ENCODE peak calls at places on chromosomes 11 and 22, in seven cellular contexts. One of them, this sample, is unnamed.

GRCh38 chr11:64314805-64315561 is 2.4 kb downstream of the TRMT112 start:
- DNase-seq in Kasumi-1: no peak
- DNase-seq in NCI-H2029: no peak
- DNase-seq in non-pigmented ciliary epithelial cell: no peak
- DNase-seq in A172: no peak
- DNase-seq in stimulated activated CD8-positive, alpha-beta memory T cell treated with anti-CD3 and anti-CD28 coated beads, Interleukin-15, amount 100 ng/mL, for 4 hours: no peak
- DNase-seq in HT1080: no peak
- DNase-seq in this sample: no peak

GRCh38 chr11:14179126-14179820 is 179.7 kb downstream of the RRAS2 start:
- DNase-seq in Kasumi-1: no peak
- DNase-seq in NCI-H2029: no peak
- DNase-seq in non-pigmented ciliary epithelial cell: no peak
- DNase-seq in A172: peak
- DNase-seq in stimulated activated CD8-positive, alpha-beta memory T cell treated with anti-CD3 and anti-CD28 coated beads, Interleukin-15, amount 100 ng/mL, for 4 hours: no peak
- DNase-seq in HT1080: no peak
- DNase-seq in this sample: no peak

GRCh38 chr11:746289-747175 is 732 bp upstream of the TALDO1 start:
- DNase-seq in Kasumi-1: peak
- DNase-seq in NCI-H2029: no peak
- DNase-seq in non-pigmented ciliary epithelial cell: no peak
- DNase-seq in A172: peak
- DNase-seq in stimulated activated CD8-positive, alpha-beta memory T cell treated with anti-CD3 and anti-CD28 coated beads, Interleukin-15, amount 100 ng/mL, for 4 hours: no peak
- DNase-seq in HT1080: peak
- DNase-seq in this sample: no peak

GRCh38 chr22:49551897-49552659 is 275.6 kb downstream of the BRD1 start:
- DNase-seq in Kasumi-1: no peak
- DNase-seq in NCI-H2029: no peak
- DNase-seq in non-pigmented ciliary epithelial cell: no peak
- DNase-seq in A172: no peak
- DNase-seq in stimulated activated CD8-positive, alpha-beta memory T cell treated with anti-CD3 and anti-CD28 coated beads, Interleukin-15, amount 100 ng/mL, for 4 hours: no peak
- DNase-seq in HT1080: no peak
- DNase-seq in this sample: no peak

GRCh38 chr11:111797145-111797581 is 31.0 kb upstream of the PPP2R1B start:
- DNase-seq in Kasumi-1: peak
- DNase-seq in NCI-H2029: peak
- DNase-seq in non-pigmented ciliary epithelial cell: no peak
- DNase-seq in A172: peak
- DNase-seq in stimulated activated CD8-positive, alpha-beta memory T cell treated with anti-CD3 and anti-CD28 coated beads, Interleukin-15, amount 100 ng/mL, for 4 hours: no peak
- DNase-seq in HT1080: peak
- DNase-seq in this sample: no peak

GRCh38 chr11:34419158-34419557 is 19.6 kb upstream of the CAT start:
- DNase-seq in Kasumi-1: no peak
- DNase-seq in NCI-H2029: no peak
- DNase-seq in non-pigmented ciliary epithelial cell: no peak
- DNase-seq in A172: no peak
- DNase-seq in stimulated activated CD8-positive, alpha-beta memory T cell treated with anti-CD3 and anti-CD28 coated beads, Interleukin-15, amount 100 ng/mL, for 4 hours: no peak
- DNase-seq in HT1080: no peak
- DNase-seq in this sample: no peak

GRCh38 chr11:82889133-82890001 is 10.9 kb downstream of the PRCP start:
- DNase-seq in Kasumi-1: peak
- DNase-seq in NCI-H2029: no peak
- DNase-seq in non-pigmented ciliary epithelial cell: no peak
- DNase-seq in A172: peak
- DNase-seq in stimulated activated CD8-positive, alpha-beta memory T cell treated with anti-CD3 and anti-CD28 coated beads, Interleukin-15, amount 100 ng/mL, for 4 hours: no peak
- DNase-seq in HT1080: no peak
- DNase-seq in this sample: no peak

GRCh38 chr11:57800444-57801184 is 39.0 kb downstream of the CTNND1 start:
- DNase-seq in Kasumi-1: peak
- DNase-seq in NCI-H2029: peak
- DNase-seq in non-pigmented ciliary epithelial cell: no peak
- DNase-seq in A172: peak
- DNase-seq in stimulated activated CD8-positive, alpha-beta memory T cell treated with anti-CD3 and anti-CD28 coated beads, Interleukin-15, amount 100 ng/mL, for 4 hours: no peak
- DNase-seq in HT1080: peak
- DNase-seq in this sample: peak

GRCh38 chr11:68122936-68123539 is 1.9 kb upstream of the CHKA start:
- DNase-seq in Kasumi-1: no peak
- DNase-seq in NCI-H2029: no peak
- DNase-seq in non-pigmented ciliary epithelial cell: no peak
- DNase-seq in A172: peak
- DNase-seq in stimulated activated CD8-positive, alpha-beta memory T cell treated with anti-CD3 and anti-CD28 coated beads, Interleukin-15, amount 100 ng/mL, for 4 hours: no peak
- DNase-seq in HT1080: no peak
- DNase-seq in this sample: no peak

GRCh38 chr22:32997295-32997694 is 60.9 kb downstream of the SYN3 start:
- DNase-seq in Kasumi-1: no peak
- DNase-seq in NCI-H2029: no peak
- DNase-seq in non-pigmented ciliary epithelial cell: no peak
- DNase-seq in A172: no peak
- DNase-seq in stimulated activated CD8-positive, alpha-beta memory T cell treated with anti-CD3 and anti-CD28 coated beads, Interleukin-15, amount 100 ng/mL, for 4 hours: no peak
- DNase-seq in HT1080: no peak
- DNase-seq in this sample: no peak

GRCh38 chr11:71282581-71283351 is 30.4 kb upstream of the SHANK2 start:
- DNase-seq in Kasumi-1: no peak
- DNase-seq in NCI-H2029: no peak
- DNase-seq in non-pigmented ciliary epithelial cell: no peak
- DNase-seq in A172: no peak
- DNase-seq in stimulated activated CD8-positive, alpha-beta memory T cell treated with anti-CD3 and anti-CD28 coated beads, Interleukin-15, amount 100 ng/mL, for 4 hours: no peak
- DNase-seq in HT1080: peak
- DNase-seq in this sample: no peak

GRCh38 chr11:115564851-115565250 is 60.6 kb upstream of the CADM1 start:
- DNase-seq in Kasumi-1: no peak
- DNase-seq in NCI-H2029: no peak
- DNase-seq in non-pigmented ciliary epithelial cell: no peak
- DNase-seq in A172: no peak
- DNase-seq in stimulated activated CD8-positive, alpha-beta memory T cell treated with anti-CD3 and anti-CD28 coated beads, Interleukin-15, amount 100 ng/mL, for 4 hours: no peak
- DNase-seq in HT1080: no peak
- DNase-seq in this sample: no peak

GRCh38 chr22:25514436-25514835 is 50.0 kb upstream of the GRK3 start:
- DNase-seq in Kasumi-1: no peak
- DNase-seq in NCI-H2029: no peak
- DNase-seq in non-pigmented ciliary epithelial cell: no peak
- DNase-seq in A172: peak
- DNase-seq in stimulated activated CD8-positive, alpha-beta memory T cell treated with anti-CD3 and anti-CD28 coated beads, Interleukin-15, amount 100 ng/mL, for 4 hours: no peak
- DNase-seq in HT1080: no peak
- DNase-seq in this sample: peak

GRCh38 chr11:16166571-16166970 is 189.8 kb downstream of the SOX6 start:
- DNase-seq in Kasumi-1: no peak
- DNase-seq in NCI-H2029: no peak
- DNase-seq in non-pigmented ciliary epithelial cell: no peak
- DNase-seq in A172: no peak
- DNase-seq in stimulated activated CD8-positive, alpha-beta memory T cell treated with anti-CD3 and anti-CD28 coated beads, Interleukin-15, amount 100 ng/mL, for 4 hours: no peak
- DNase-seq in HT1080: no peak
- DNase-seq in this sample: no peak

GRCh38 chr11:65870706-65871681 is 1.6 kb downstream of the EFEMP2 start:
- DNase-seq in Kasumi-1: peak
- DNase-seq in NCI-H2029: no peak
- DNase-seq in non-pigmented ciliary epithelial cell: no peak
- DNase-seq in A172: no peak
- DNase-seq in stimulated activated CD8-positive, alpha-beta memory T cell treated with anti-CD3 and anti-CD28 coated beads, Interleukin-15, amount 100 ng/mL, for 4 hours: no peak
- DNase-seq in HT1080: no peak
- DNase-seq in this sample: no peak

GRCh38 chr22:49960967-49961600 is 512 bp downstream of the PIM3 start:
- DNase-seq in Kasumi-1: no peak
- DNase-seq in NCI-H2029: no peak
- DNase-seq in non-pigmented ciliary epithelial cell: no peak
- DNase-seq in A172: no peak
- DNase-seq in stimulated activated CD8-positive, alpha-beta memory T cell treated with anti-CD3 and anti-CD28 coated beads, Interleukin-15, amount 100 ng/mL, for 4 hours: no peak
- DNase-seq in HT1080: peak
- DNase-seq in this sample: no peak

GRCh38 chr11:409600-410471 is 5.0 kb downstream of the SIGIRR start:
- DNase-seq in Kasumi-1: no peak
- DNase-seq in NCI-H2029: no peak
- DNase-seq in non-pigmented ciliary epithelial cell: no peak
- DNase-seq in A172: no peak
- DNase-seq in stimulated activated CD8-positive, alpha-beta memory T cell treated with anti-CD3 and anti-CD28 coated beads, Interleukin-15, amount 100 ng/mL, for 4 hours: no peak
- DNase-seq in HT1080: no peak
- DNase-seq in this sample: no peak

GRCh38 chr22:24521791-24522245 is 26.7 kb downstream of the UPB1 start:
- DNase-seq in Kasumi-1: peak
- DNase-seq in NCI-H2029: peak
- DNase-seq in non-pigmented ciliary epithelial cell: no peak
- DNase-seq in A172: peak
- DNase-seq in stimulated activated CD8-positive, alpha-beta memory T cell treated with anti-CD3 and anti-CD28 coated beads, Interleukin-15, amount 100 ng/mL, for 4 hours: no peak
- DNase-seq in HT1080: peak
- DNase-seq in this sample: peak

GRCh38 chr11:47324520-47324919 is 28.0 kb downstream of the MYBPC3 start:
- DNase-seq in Kasumi-1: no peak
- DNase-seq in NCI-H2029: no peak
- DNase-seq in non-pigmented ciliary epithelial cell: no peak
- DNase-seq in A172: no peak
- DNase-seq in stimulated activated CD8-positive, alpha-beta memory T cell treated with anti-CD3 and anti-CD28 coated beads, Interleukin-15, amount 100 ng/mL, for 4 hours: no peak
- DNase-seq in HT1080: no peak
- DNase-seq in this sample: no peak

GRCh38 chr11:5592615-5593014 is 3.8 kb upstream of the TRIM6 start:
- DNase-seq in Kasumi-1: no peak
- DNase-seq in NCI-H2029: no peak
- DNase-seq in non-pigmented ciliary epithelial cell: no peak
- DNase-seq in A172: no peak
- DNase-seq in stimulated activated CD8-positive, alpha-beta memory T cell treated with anti-CD3 and anti-CD28 coated beads, Interleukin-15, amount 100 ng/mL, for 4 hours: no peak
- DNase-seq in HT1080: no peak
- DNase-seq in this sample: no peak

GRCh38 chr11:102194983-102195382 is 84.7 kb downstream of the YAP1 start:
- DNase-seq in Kasumi-1: no peak
- DNase-seq in NCI-H2029: no peak
- DNase-seq in non-pigmented ciliary epithelial cell: no peak
- DNase-seq in A172: no peak
- DNase-seq in stimulated activated CD8-positive, alpha-beta memory T cell treated with anti-CD3 and anti-CD28 coated beads, Interleukin-15, amount 100 ng/mL, for 4 hours: no peak
- DNase-seq in HT1080: no peak
- DNase-seq in this sample: no peak

GRCh38 chr22:20919718-20920117 is 2.5 kb downstream of the CRKL start:
- DNase-seq in Kasumi-1: no peak
- DNase-seq in NCI-H2029: no peak
- DNase-seq in non-pigmented ciliary epithelial cell: no peak
- DNase-seq in A172: peak
- DNase-seq in stimulated activated CD8-positive, alpha-beta memory T cell treated with anti-CD3 and anti-CD28 coated beads, Interleukin-15, amount 100 ng/mL, for 4 hours: no peak
- DNase-seq in HT1080: no peak
- DNase-seq in this sample: no peak

GRCh38 chr22:36131907-36132306 is 28.6 kb downstream of the APOL3 start:
- DNase-seq in Kasumi-1: no peak
- DNase-seq in NCI-H2029: no peak
- DNase-seq in non-pigmented ciliary epithelial cell: no peak
- DNase-seq in A172: no peak
- DNase-seq in stimulated activated CD8-positive, alpha-beta memory T cell treated with anti-CD3 and anti-CD28 coated beads, Interleukin-15, amount 100 ng/mL, for 4 hours: no peak
- DNase-seq in HT1080: no peak
- DNase-seq in this sample: no peak

GRCh38 chr22:29689872-29690213 is 30.0 kb upstream of the CABP7 start:
- DNase-seq in Kasumi-1: peak
- DNase-seq in NCI-H2029: peak
- DNase-seq in non-pigmented ciliary epithelial cell: no peak
- DNase-seq in A172: peak
- DNase-seq in stimulated activated CD8-positive, alpha-beta memory T cell treated with anti-CD3 and anti-CD28 coated beads, Interleukin-15, amount 100 ng/mL, for 4 hours: no peak
- DNase-seq in HT1080: no peak
- DNase-seq in this sample: no peak

GRCh38 chr11:116981216-116981887 is 116.9 kb downstream of the SIK3 start:
- DNase-seq in Kasumi-1: peak
- DNase-seq in NCI-H2029: no peak
- DNase-seq in non-pigmented ciliary epithelial cell: no peak
- DNase-seq in A172: no peak
- DNase-seq in stimulated activated CD8-positive, alpha-beta memory T cell treated with anti-CD3 and anti-CD28 coated beads, Interleukin-15, amount 100 ng/mL, for 4 hours: no peak
- DNase-seq in HT1080: no peak
- DNase-seq in this sample: no peak